ENCODE peak calls at places on chromosome 2, in seven cellular contexts. Z, O, M, V, T, X and C are unnamed samples.

GRCh38 chr2:170885130-170885791 is 43.8 kb upstream of the GORASP2 start:
- DNase-seq in Z (no peak), O (no peak), M (no peak), V (no peak), T (no peak), X (no peak), C (no peak)

GRCh38 chr2:102070058-102070642 is 72.4 kb upstream of the IL1R1 start:
- DNase-seq in Z (peak; percentile 66), O (peak; percentile 41), M (peak; percentile 96), V (no peak), T (peak; percentile 96), X (peak; percentile 99), C (no peak)

GRCh38 chr2:158034198-158034831 is 67.4 kb upstream of the UPP2 start:
- DNase-seq in Z (peak; percentile 26), O (peak; percentile 61), M (no peak), V (peak; percentile 27), T (no peak), X (peak; percentile 58), C (peak; percentile 47)

GRCh38 chr2:39938035-39938835 is 159.2 kb upstream of the THUMPD2 start:
- DNase-seq in Z (no peak), O (no peak), M (no peak), V (peak; percentile 93), T (no peak), X (peak; percentile 66), C (no peak)

GRCh38 chr2:145091011-145091744 is 571.3 kb upstream of the ZEB2 start:
- DNase-seq in Z (no peak), O (no peak), M (no peak), V (peak; percentile 68), T (no peak), X (peak; percentile 95), C (no peak)

GRCh38 chr2:26670171-26670570 is 22.4 kb upstream of the KCNK3 start:
- DNase-seq in Z (no peak), O (no peak), M (no peak), V (peak; percentile 17), T (no peak), X (peak; percentile 33), C (no peak)

GRCh38 chr2:241295326-241296095 is 20.0 kb downstream of the HDLBP start:
- DNase-seq in Z (no peak), O (no peak), M (no peak), V (no peak), T (no peak), X (peak; percentile 60), C (no peak)

GRCh38 chr2:31354837-31355236 is 59.7 kb downstream of the XDH start:
- DNase-seq in Z (peak; percentile 39), O (no peak), M (no peak), V (no peak), T (no peak), X (peak; percentile 13), C (no peak)

GRCh38 chr2:207061181-207061580 is 104.6 kb downstream of the KLF7 start:
- DNase-seq in Z (no peak), O (no peak), M (no peak), V (no peak), T (no peak), X (no peak), C (no peak)

GRCh38 chr2:171490577-171490976 is 31.7 kb upstream of the CYBRD1 start:
- DNase-seq in Z (no peak), O (no peak), M (no peak), V (no peak), T (no peak), X (no peak), C (no peak)

GRCh38 chr2:124933883-124934282 is 908.8 kb downstream of the CNTNAP5 start:
- DNase-seq in Z (no peak), O (no peak), M (no peak), V (no peak), T (no peak), X (no peak), C (no peak)

GRCh38 chr2:127097841-127098651 is 8.9 kb downstream of the BIN1 start:
- DNase-seq in Z (no peak), O (no peak), M (peak; percentile 43), V (no peak), T (peak; percentile 69), X (no peak), C (no peak)

GRCh38 chr2:149410701-149411484 is 80.5 kb downstream of the LYPD6 start:
- DNase-seq in Z (no peak), O (no peak), M (no peak), V (peak; percentile 99), T (no peak), X (peak; percentile 6), C (no peak)

GRCh38 chr2:239295377-239296019 is 105.3 kb downstream of the HDAC4 start:
- DNase-seq in Z (no peak), O (no peak), M (no peak), V (no peak), T (no peak), X (peak; percentile 49), C (no peak)

GRCh38 chr2:233414273-233414654 is 60.0 kb downstream of the DGKD start:
- DNase-seq in Z (no peak), O (peak; percentile 55), M (peak; percentile 74), V (no peak), T (no peak), X (peak; percentile 25), C (no peak)

GRCh38 chr2:184679219-184680018 is 81.1 kb downstream of the ZNF804A start:
- DNase-seq in Z (no peak), O (no peak), M (no peak), V (no peak), T (no peak), X (no peak), C (no peak)

GRCh38 chr2:241015439-241015838 is 17.0 kb downstream of the SNED1 start:
- DNase-seq in Z (no peak), O (no peak), M (peak; percentile 39), V (no peak), T (no peak), X (no peak), C (no peak)

GRCh38 chr2:224284134-224284946 is 117.6 kb downstream of the FAM124B start:
- DNase-seq in Z (peak; percentile 10), O (peak; percentile 39), M (no peak), V (no peak), T (no peak), X (peak; percentile 69), C (no peak)

DNA sequence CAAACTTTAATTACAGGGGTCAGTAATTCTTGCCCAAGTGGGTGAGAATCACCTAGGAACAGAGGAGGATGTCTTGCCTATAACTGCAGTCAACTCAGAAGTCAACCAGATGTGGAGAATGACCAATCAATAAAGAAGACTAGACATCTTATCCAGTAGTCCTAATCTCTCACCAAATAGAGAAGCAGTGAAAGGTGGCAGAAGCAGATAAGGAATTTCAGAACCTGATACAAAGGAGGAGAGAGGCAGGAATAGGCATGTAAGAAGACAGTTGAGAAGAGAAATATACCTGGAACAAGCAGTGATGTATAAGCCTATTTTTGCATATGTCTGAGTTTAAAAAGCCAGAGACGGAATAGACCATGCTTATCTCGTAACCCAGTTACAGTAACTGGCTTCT is 401.2 kb downstream of the SUCLG1 start:
- DNase-seq in Z (no peak), O (no peak), M (no peak), V (no peak), T (no peak), X (no peak), C (no peak)
- TF ChIP-seq CTCF in Z (no peak), O (no peak), M (no peak), V (no peak), T (no peak), X (no peak), C (no peak)

GRCh38 chr2:21970971-21971370 is 847.2 kb downstream of the TDRD15 start:
- DNase-seq in Z (no peak), O (no peak), M (no peak), V (no peak), T (no peak), X (no peak), C (no peak)

DNA sequence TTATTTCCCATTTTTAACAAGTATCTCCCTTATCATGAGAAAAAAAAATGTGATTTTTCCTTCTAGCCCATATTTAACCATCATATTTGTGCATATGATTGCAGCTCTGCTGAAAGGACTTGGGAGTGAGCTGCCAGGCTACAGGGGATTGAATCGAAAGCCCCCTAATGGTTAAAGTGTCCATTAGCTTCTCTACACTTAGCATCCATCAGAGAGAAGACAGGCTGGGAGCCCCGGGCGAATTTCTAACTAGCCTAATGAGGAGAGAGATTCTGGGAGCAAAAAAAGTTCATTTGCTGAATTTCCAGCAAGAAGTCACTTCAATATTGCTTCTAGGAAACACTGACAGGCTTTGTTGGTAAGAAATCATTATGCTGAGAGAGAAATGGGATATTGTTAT is 848.8 kb downstream of the TDRD15 start:
- DNase-seq in Z (no peak), O (no peak), M (no peak), V (no peak), T (no peak), X (no peak), C (no peak)
- TF ChIP-seq CTCF in Z (no peak), O (no peak), M (no peak), V (no peak), T (no peak), X (no peak), C (no peak)

GRCh38 chr2:231391981-231392380 is 3.5 kb upstream of the B3GNT7 start:
- DNase-seq in Z (no peak), O (no peak), M (no peak), V (no peak), T (no peak), X (no peak), C (no peak)

GRCh38 chr2:231395188-231396057 is at the start of gene B3GNT7:
- DNase-seq in Z (no peak), O (peak; percentile 47), M (no peak), V (no peak), T (peak; percentile 78), X (no peak), C (no peak)

GRCh38 chr2:231392431-231393148 is 2.9 kb upstream of the B3GNT7 start:
- DNase-seq in Z (no peak), O (no peak), M (no peak), V (no peak), T (peak; percentile 43), X (no peak), C (no peak)

GRCh38 chr2:231394201-231395141 is 1.0 kb upstream of the B3GNT7 start:
- DNase-seq in Z (no peak), O (no peak), M (no peak), V (no peak), T (peak; percentile 45), X (no peak), C (no peak)

GRCh38 chr2:231393149-231394131 is 2.1 kb upstream of the B3GNT7 start:
- DNase-seq in Z (no peak), O (no peak), M (no peak), V (no peak), T (peak; percentile 74), X (no peak), C (no peak)
- TF ChIP-seq CTCF in Z (no peak), O (peak; percentile 30), M (peak; percentile 22), V (peak; percentile 17), T (no peak), X (peak; percentile 13), C (no peak)

GRCh38 chr2:112216158-112216557 is 38.7 kb downstream of the ZC3H8 start:
- DNase-seq in Z (no peak), O (no peak), M (no peak), V (no peak), T (no peak), X (peak; percentile 60), C (no peak)
- TF ChIP-seq CTCF in Z (peak; percentile 17), O (no peak), M (no peak), V (peak; percentile 56), T (peak; percentile 20), X (peak; percentile 59), C (no peak)

GRCh38 chr2:134178109-134178877 is 75.6 kb upstream of the MGAT5 start:
- DNase-seq in Z (no peak), O (no peak), M (no peak), V (no peak), T (no peak), X (no peak), C (no peak)
- TF ChIP-seq CTCF in Z (no peak), O (no peak), M (no peak), V (no peak), T (no peak), X (no peak), C (no peak)